ENCODE peak calls at places on chromosomes 12 and 14, in ten cellular contexts. M is HFF-Myc; Q is activated T-cell treated with anti-CD3 and anti-CD28 coated beads, Interleukin-2, amount 50 U/mL, for 72 hours; T is breast epithelium; K is cardiac fibroblast; G is HEK293T; E is psoas muscle; J is Right ventricle myocardium inferior; F is stimulated activated CD4-positive, alpha-beta T cell treated with anti-CD3 and anti-CD28 coated beads, Interleukin-2, amount 100 ng/mL, for 48 hours; L is HuH-7.5. C is an unnamed sample.

GRCh38 chr14:68576496-68577244 is 216.2 kb downstream of the ZFP36L1 start:
- DNase-seq in T (no peak), J (no peak), K (peak), F (no peak), M (no peak), L (no peak), G (no peak), E (no peak), Q (no peak), C (no peak)

GRCh38 chr14:98711453-98711852 is 560.5 kb downstream of the BCL11B start:
- DNase-seq in G (no peak), E (no peak), J (no peak), L (no peak), F (no peak), T (no peak), K (no peak), M (no peak), Q (peak), C (no peak)

GRCh38 chr12:124532947-124533346 is 34.5 kb downstream of the NCOR2 start:
- DNase-seq in L (no peak), E (no peak), T (no peak), Q (no peak), M (no peak), F (no peak), J (no peak), G (no peak), K (no peak), C (no peak)

GRCh38 chr14:80278293-80279037 is 67.2 kb upstream of the DIO2 start:
- DNase-seq in F (no peak), J (no peak), G (no peak), L (no peak), M (no peak), Q (no peak), T (no peak), E (peak), K (peak), C (no peak)

GRCh38 chr12:46404225-46404631 is 31.7 kb upstream of the SLC38A2 start:
- DNase-seq in L (no peak), K (peak), M (no peak), T (no peak), G (no peak), E (no peak), F (no peak), J (no peak), Q (no peak), C (peak)

GRCh38 chr14:54652188-54652889 is 85.4 kb downstream of the SAMD4A start:
- DNase-seq in G (peak), E (peak), Q (no peak), M (peak), T (peak), L (peak), F (no peak), J (peak), K (peak), C (peak)

GRCh38 chr14:96242126-96242525 is 13.9 kb upstream of the BDKRB1 start:
- DNase-seq in G (no peak), T (no peak), L (no peak), Q (no peak), K (no peak), E (no peak), J (no peak), M (no peak), F (no peak), C (no peak)

GRCh38 chr12:9319842-9320173 is 111.6 kb upstream of the PZP start:
- DNase-seq in L (no peak), K (no peak), G (no peak), J (no peak), T (no peak), Q (no peak), E (no peak), M (no peak), F (no peak), C (no peak)

GRCh38 chr12:51855586-51856428 is 7.3 kb upstream of the FIGNL2 start:
- DNase-seq in L (peak), F (no peak), E (peak), M (no peak), G (no peak), K (no peak), Q (no peak), J (no peak), T (no peak), C (no peak)

GRCh38 chr14:78598046-78598652 is 428.0 kb downstream of the NRXN3 start:
- DNase-seq in G (peak), J (no peak), T (peak), L (peak), K (peak), M (peak), Q (peak), F (peak), E (peak), C (peak)

GRCh38 chr14:32847867-32848266 is 90.8 kb upstream of the NPAS3 start:
- DNase-seq in K (no peak), T (no peak), F (no peak), L (no peak), E (no peak), G (no peak), J (no peak), M (no peak), Q (no peak), C (no peak)

GRCh38 chr12:80752464-80752863 is 35.8 kb downstream of the MYF5 start:
- DNase-seq in L (no peak), K (peak), E (no peak), M (no peak), F (no peak), G (no peak), J (no peak), Q (no peak), T (no peak), C (no peak)

GRCh38 chr14:90319173-90319572 is 12.6 kb downstream of the NRDE2 start:
- DNase-seq in M (no peak), E (no peak), F (no peak), K (peak), T (no peak), G (no peak), L (no peak), J (no peak), Q (no peak), C (no peak)

GRCh38 chr12:122841544-122842321 is 6.5 kb downstream of the HIP1R start:
- DNase-seq in G (no peak), L (no peak), Q (no peak), E (peak), K (peak), T (peak), J (no peak), F (no peak), M (no peak), C (peak)

GRCh38 chr12:1660304-1661187 is 30.3 kb upstream of the ADIPOR2 start:
- DNase-seq in F (no peak), E (peak), G (no peak), L (no peak), T (peak), Q (peak), M (no peak), J (no peak), K (peak), C (no peak)

GRCh38 chr14:92940543-92940942 is 17.6 kb downstream of the CHGA start:
- DNase-seq in J (no peak), E (no peak), T (no peak), M (no peak), G (no peak), K (no peak), L (no peak), F (no peak), Q (no peak), C (no peak)

GRCh38 chr12:12776261-12776660 is 9.2 kb upstream of the APOLD1 start:
- DNase-seq in Q (no peak), L (no peak), K (peak), M (no peak), E (no peak), G (no peak), F (no peak), J (no peak), T (no peak), C (no peak)

GRCh38 chr14:92615451-92615850 is 101.9 kb downstream of the RIN3 start:
- DNase-seq in J (no peak), T (no peak), K (no peak), E (no peak), F (no peak), Q (peak), G (no peak), L (no peak), M (no peak), C (no peak)

GRCh38 chr12:96015672-96016071 is 19.5 kb upstream of the HAL start:
- DNase-seq in G (peak), K (peak), T (no peak), J (no peak), F (no peak), Q (no peak), E (peak), L (peak), M (no peak), C (no peak)